ENCODE peak calls at places on chromosomes 11 and 22, in five cellular contexts. One of them, this sample, is unnamed.

GRCh38 chr11:34329876-34330275 is 27.9 kb downstream of the ABTB2 start:
- DNase-seq in SJSA1: no peak
- DNase-seq in fibroblast of lung: no peak
- DNase-seq in stomach: no peak
- DNase-seq in CD8-positive, alpha-beta memory T cell: no peak
- DNase-seq in this sample: no peak

GRCh38 chr11:92826136-92826535 is 143.3 kb upstream of the MTNR1B start:
- DNase-seq in SJSA1: no peak
- DNase-seq in fibroblast of lung: peak
- DNase-seq in stomach: no peak
- DNase-seq in CD8-positive, alpha-beta memory T cell: no peak
- DNase-seq in this sample: no peak

GRCh38 chr11:50192743-50193142 is 160.1 kb downstream of the OR4C45 start:
- DNase-seq in SJSA1: no peak
- DNase-seq in fibroblast of lung: no peak
- DNase-seq in stomach: no peak
- DNase-seq in CD8-positive, alpha-beta memory T cell: no peak
- DNase-seq in this sample: no peak

GRCh38 chr22:30502153-30502552 is 3.3 kb downstream of the SEC14L4 start:
- DNase-seq in SJSA1: no peak
- DNase-seq in fibroblast of lung: no peak
- DNase-seq in stomach: no peak
- DNase-seq in CD8-positive, alpha-beta memory T cell: no peak
- DNase-seq in this sample: no peak

GRCh38 chr11:33942954-33943353 is 51.1 kb upstream of the LMO2 start:
- DNase-seq in SJSA1: no peak
- DNase-seq in fibroblast of lung: peak
- DNase-seq in stomach: no peak
- DNase-seq in CD8-positive, alpha-beta memory T cell: no peak
- DNase-seq in this sample: no peak

GRCh38 chr11:92251980-92252379 is 27.4 kb downstream of the FAT3 start:
- DNase-seq in SJSA1: no peak
- DNase-seq in fibroblast of lung: peak
- DNase-seq in stomach: no peak
- DNase-seq in CD8-positive, alpha-beta memory T cell: no peak
- DNase-seq in this sample: no peak

GRCh38 chr11:35617687-35618496 is at the start of gene FJX1:
- DNase-seq in SJSA1: peak
- DNase-seq in fibroblast of lung: peak
- DNase-seq in stomach: no peak
- DNase-seq in CD8-positive, alpha-beta memory T cell: no peak
- DNase-seq in this sample: peak

GRCh38 chr11:255176-255575 is 18.4 kb downstream of the PSMD13 start:
- DNase-seq in SJSA1: no peak
- DNase-seq in fibroblast of lung: no peak
- DNase-seq in stomach: no peak
- DNase-seq in CD8-positive, alpha-beta memory T cell: no peak
- DNase-seq in this sample: no peak

GRCh38 chr22:25282346-25282670 is 62.9 kb downstream of the CRYBB2 start:
- DNase-seq in SJSA1: no peak
- DNase-seq in fibroblast of lung: no peak
- DNase-seq in stomach: no peak
- DNase-seq in CD8-positive, alpha-beta memory T cell: no peak
- DNase-seq in this sample: no peak

GRCh38 chr11:13761712-13762111 is 93.2 kb downstream of the FAR1 start:
- DNase-seq in SJSA1: no peak
- DNase-seq in fibroblast of lung: peak
- DNase-seq in stomach: no peak
- DNase-seq in CD8-positive, alpha-beta memory T cell: no peak
- DNase-seq in this sample: no peak

GRCh38 chr22:50169774-50170341 is 673 bp upstream of the PANX2 start:
- DNase-seq in SJSA1: no peak
- DNase-seq in fibroblast of lung: peak
- DNase-seq in stomach: peak
- DNase-seq in CD8-positive, alpha-beta memory T cell: peak
- DNase-seq in this sample: peak

GRCh38 chr22:20904980-20905355 is 12.2 kb upstream of the CRKL start:
- DNase-seq in SJSA1: no peak
- DNase-seq in fibroblast of lung: no peak
- DNase-seq in stomach: no peak
- DNase-seq in CD8-positive, alpha-beta memory T cell: no peak
- DNase-seq in this sample: no peak

GRCh38 chr11:2665747-2666710 is 33.8 kb downstream of the KCNQ1OT1 start:
- DNase-seq in SJSA1: peak
- DNase-seq in fibroblast of lung: peak
- DNase-seq in stomach: peak
- DNase-seq in CD8-positive, alpha-beta memory T cell: no peak
- DNase-seq in this sample: no peak
- H3K27ac ChIP-seq in SJSA1: no peak
- H3K27ac ChIP-seq in fibroblast of lung: no peak
- H3K27ac ChIP-seq in stomach: no peak
- H3K27ac ChIP-seq in CD8-positive, alpha-beta memory T cell: no peak
- H3K27ac ChIP-seq in this sample: no peak

DNA sequence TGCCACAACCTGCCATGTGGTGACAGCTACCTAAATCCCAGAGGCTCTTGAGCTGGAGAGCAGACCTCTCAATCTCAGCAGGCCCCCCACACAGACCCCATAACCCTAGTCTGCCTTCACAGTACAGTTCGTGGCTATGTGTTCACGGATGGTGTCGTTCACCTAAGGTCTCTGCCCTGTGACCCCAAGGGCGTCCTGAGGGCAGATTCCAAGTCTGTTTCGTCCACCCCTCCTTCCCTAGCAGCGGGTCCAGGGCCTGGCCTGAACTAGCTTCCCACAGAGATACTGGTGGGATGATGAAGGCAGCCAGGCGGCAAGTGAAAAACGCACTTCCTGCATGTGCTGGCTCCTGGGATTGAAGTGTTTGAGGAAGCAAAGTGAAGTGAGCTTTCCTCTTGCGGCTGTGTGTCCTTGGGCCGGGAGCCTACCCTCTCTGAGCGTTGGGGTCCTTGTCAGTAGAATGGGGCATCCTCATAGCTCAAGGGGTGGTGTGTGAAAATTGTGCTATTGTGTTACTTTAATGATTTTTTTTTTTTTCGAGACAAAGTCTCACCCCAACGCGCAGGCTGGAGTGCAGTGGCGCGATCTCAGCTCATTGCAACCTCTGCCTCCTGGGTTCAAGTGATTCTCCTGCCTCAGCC is 70.1 kb downstream of the LRP5 start:
- DNase-seq in SJSA1: no peak
- DNase-seq in fibroblast of lung: no peak
- DNase-seq in stomach: no peak
- DNase-seq in CD8-positive, alpha-beta memory T cell: no peak
- DNase-seq in this sample: no peak
- H3K27ac ChIP-seq in SJSA1: no peak
- H3K27ac ChIP-seq in fibroblast of lung: no peak
- H3K27ac ChIP-seq in stomach: no peak
- H3K27ac ChIP-seq in CD8-positive, alpha-beta memory T cell: no peak
- H3K27ac ChIP-seq in this sample: no peak

GRCh38 chr11:11814614-11815452 is 26.9 kb upstream of the USP47 start:
- DNase-seq in SJSA1: no peak
- DNase-seq in fibroblast of lung: no peak
- DNase-seq in stomach: no peak
- DNase-seq in CD8-positive, alpha-beta memory T cell: no peak
- DNase-seq in this sample: no peak
- H3K27ac ChIP-seq in SJSA1: no peak
- H3K27ac ChIP-seq in fibroblast of lung: no peak
- H3K27ac ChIP-seq in stomach: no peak
- H3K27ac ChIP-seq in CD8-positive, alpha-beta memory T cell: no peak
- H3K27ac ChIP-seq in this sample: no peak

GRCh38 chr11:129321076-129321475 is 54.6 kb upstream of the BARX2 start:
- DNase-seq in SJSA1: no peak
- DNase-seq in fibroblast of lung: no peak
- DNase-seq in stomach: no peak
- DNase-seq in CD8-positive, alpha-beta memory T cell: no peak
- DNase-seq in this sample: no peak

GRCh38 chr11:129324533-129325175 is 51.0 kb upstream of the BARX2 start:
- DNase-seq in SJSA1: no peak
- DNase-seq in fibroblast of lung: no peak
- DNase-seq in stomach: peak
- DNase-seq in CD8-positive, alpha-beta memory T cell: no peak
- DNase-seq in this sample: no peak

GRCh38 chr11:129326921-129327320 is 48.7 kb upstream of the BARX2 start:
- DNase-seq in SJSA1: no peak
- DNase-seq in fibroblast of lung: no peak
- DNase-seq in stomach: no peak
- DNase-seq in CD8-positive, alpha-beta memory T cell: no peak
- DNase-seq in this sample: no peak

GRCh38 chr11:129322941-129323340 is 52.7 kb upstream of the BARX2 start:
- DNase-seq in SJSA1: no peak
- DNase-seq in fibroblast of lung: no peak
- DNase-seq in stomach: no peak
- DNase-seq in CD8-positive, alpha-beta memory T cell: no peak
- DNase-seq in this sample: no peak

GRCh38 chr11:129323896-129324522 is 51.6 kb upstream of the BARX2 start:
- DNase-seq in SJSA1: no peak
- DNase-seq in fibroblast of lung: no peak
- DNase-seq in stomach: peak
- DNase-seq in CD8-positive, alpha-beta memory T cell: no peak
- DNase-seq in this sample: no peak
- H3K27ac ChIP-seq in SJSA1: no peak
- H3K27ac ChIP-seq in fibroblast of lung: no peak
- H3K27ac ChIP-seq in stomach: peak
- H3K27ac ChIP-seq in CD8-positive, alpha-beta memory T cell: no peak
- H3K27ac ChIP-seq in this sample: peak

GRCh38 chr11:45178890-45179663 is 32.6 kb downstream of the PRDM11 start:
- DNase-seq in SJSA1: no peak
- DNase-seq in fibroblast of lung: peak
- DNase-seq in stomach: no peak
- DNase-seq in CD8-positive, alpha-beta memory T cell: no peak
- DNase-seq in this sample: no peak
- H3K27ac ChIP-seq in SJSA1: no peak
- H3K27ac ChIP-seq in fibroblast of lung: no peak
- H3K27ac ChIP-seq in stomach: no peak
- H3K27ac ChIP-seq in CD8-positive, alpha-beta memory T cell: no peak
- H3K27ac ChIP-seq in this sample: peak

GRCh38 chr11:118264568-118265470 is 722 bp upstream of the MPZL2 start:
- DNase-seq in SJSA1: no peak
- DNase-seq in fibroblast of lung: no peak
- DNase-seq in stomach: no peak
- DNase-seq in CD8-positive, alpha-beta memory T cell: no peak
- DNase-seq in this sample: no peak
- H3K27ac ChIP-seq in SJSA1: no peak
- H3K27ac ChIP-seq in fibroblast of lung: no peak
- H3K27ac ChIP-seq in stomach: peak
- H3K27ac ChIP-seq in CD8-positive, alpha-beta memory T cell: no peak
- H3K27ac ChIP-seq in this sample: no peak

DNA sequence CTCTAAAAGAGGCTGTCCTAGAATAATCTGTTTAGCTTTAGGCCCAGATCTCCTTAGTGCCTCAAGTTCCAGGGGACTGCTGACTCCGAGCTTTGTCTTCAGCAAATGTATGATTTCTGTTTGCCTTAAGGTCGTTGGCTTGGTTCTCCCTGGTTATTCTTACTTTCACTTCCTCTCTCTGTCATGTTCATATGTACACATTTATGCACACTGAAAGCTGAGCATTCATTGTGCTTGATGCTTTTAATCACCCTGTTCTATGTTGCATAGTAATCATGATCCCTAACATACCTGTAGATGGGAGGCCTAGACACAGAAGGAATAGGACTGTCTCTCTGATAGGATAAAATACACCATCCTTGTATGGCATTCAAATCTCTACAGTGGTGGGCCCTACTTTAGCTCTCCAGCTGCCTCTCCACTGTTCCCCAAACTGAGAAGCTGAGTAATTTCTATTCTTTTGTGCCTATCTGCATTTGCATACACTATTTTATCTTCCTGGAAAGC is 7.2 kb downstream of the PPFIBP2 start:
- DNase-seq in SJSA1: no peak
- DNase-seq in fibroblast of lung: no peak
- DNase-seq in stomach: no peak
- DNase-seq in CD8-positive, alpha-beta memory T cell: no peak
- DNase-seq in this sample: no peak
- H3K27ac ChIP-seq in SJSA1: no peak
- H3K27ac ChIP-seq in fibroblast of lung: no peak
- H3K27ac ChIP-seq in stomach: no peak
- H3K27ac ChIP-seq in CD8-positive, alpha-beta memory T cell: no peak
- H3K27ac ChIP-seq in this sample: peak

DNA sequence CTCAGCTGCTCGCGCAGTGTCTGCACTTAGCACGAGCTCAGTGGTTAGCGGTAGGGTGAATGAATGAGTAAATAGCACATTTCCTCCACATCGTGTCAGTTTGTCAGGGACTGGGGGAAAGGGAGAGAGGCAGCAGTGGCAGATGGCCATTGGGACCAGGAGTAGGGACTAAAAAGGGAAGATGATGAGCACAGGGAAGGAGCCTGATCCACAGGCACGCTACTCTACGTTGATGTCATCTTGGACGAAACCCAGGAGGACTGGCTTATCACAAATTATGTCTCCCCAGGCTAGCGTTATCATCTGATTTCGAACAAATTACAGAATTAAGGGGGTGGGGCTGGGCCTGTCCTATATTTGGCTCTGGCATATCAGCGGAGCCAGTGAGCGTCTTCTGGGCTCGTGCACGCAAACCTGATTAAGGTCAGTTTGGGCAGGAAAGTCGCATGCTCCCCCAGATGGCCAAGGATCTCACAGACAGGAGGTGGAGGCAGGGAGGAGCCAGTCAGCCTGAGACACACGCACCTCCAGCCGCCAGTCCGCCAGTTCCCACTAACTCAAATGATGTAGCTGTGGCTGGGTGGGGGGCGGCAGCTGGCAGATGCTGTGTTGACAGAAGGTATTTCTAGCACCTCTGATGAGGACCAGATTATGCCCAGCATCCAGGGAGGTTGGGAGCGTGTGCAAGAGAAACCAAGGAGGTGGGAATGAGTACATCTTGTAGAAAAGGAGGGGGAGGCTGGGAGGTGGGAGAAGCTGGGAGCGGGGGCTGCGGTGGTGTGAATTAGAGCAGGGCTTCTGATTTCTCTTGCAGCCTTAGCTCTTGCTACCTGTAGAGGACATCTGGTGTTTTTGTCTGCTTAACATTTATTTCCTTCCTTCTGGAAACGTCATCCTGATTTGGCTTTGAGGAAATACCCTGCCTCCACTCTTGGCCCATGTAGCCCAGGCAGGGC is 97.3 kb upstream of the PRDM11 start:
- DNase-seq in SJSA1: no peak
- DNase-seq in fibroblast of lung: no peak
- DNase-seq in stomach: no peak
- DNase-seq in CD8-positive, alpha-beta memory T cell: no peak
- DNase-seq in this sample: no peak
- H3K27ac ChIP-seq in SJSA1: no peak
- H3K27ac ChIP-seq in fibroblast of lung: no peak
- H3K27ac ChIP-seq in stomach: no peak
- H3K27ac ChIP-seq in CD8-positive, alpha-beta memory T cell: no peak
- H3K27ac ChIP-seq in this sample: no peak